ENCODE peak calls at places on chromosome 13, in nine cellular contexts. W, E, C, B, O, N, H, T and Q are unnamed samples.
A peak's percentile ranks its signal among the peaks of the same experiment; 100 is the strongest.

GRCh38 chr13:42544246-42544915 is 29.6 kb upstream of the TNFSF11 start:
- DNase-seq in W (no peak), B (no peak), N (no peak), T (no peak), H (no peak), E (no peak), O (no peak), C (no peak), Q (no peak)

GRCh38 chr13:88068975-88069374 is 397.8 kb downstream of the SLITRK5 start:
- DNase-seq in H (no peak), O (no peak), E (no peak), N (no peak), W (no peak), B (peak; percentile 19), T (no peak), C (no peak), Q (no peak)

GRCh38 chr13:67230774-67231480 is 791 bp upstream of the PCDH9 start:
- DNase-seq in H (no peak), W (peak; percentile 20), O (no peak), T (peak; percentile 55), N (no peak), B (peak; percentile 53), C (peak; percentile 59), E (no peak), Q (peak; percentile 39)

GRCh38 chr13:73481877-73482445 is 423.2 kb downstream of the KLF5 start:
- DNase-seq in N (no peak), W (no peak), C (no peak), B (no peak), E (no peak), O (no peak), H (no peak), T (no peak), Q (no peak)

GRCh38 chr13:43389573-43389972 is 366.2 kb downstream of the DNAJC15 start:
- DNase-seq in N (no peak), B (no peak), C (no peak), H (no peak), E (no peak), T (no peak), O (no peak), W (no peak), Q (no peak)

GRCh38 chr13:28539625-28540286 is 44.8 kb upstream of the FLT1 start:
- DNase-seq in C (no peak), H (no peak), N (no peak), O (no peak), B (no peak), W (no peak), E (no peak), T (no peak), Q (no peak)

GRCh38 chr13:23849670-23850069 is 39.5 kb downstream of the MIPEP start:
- DNase-seq in T (no peak), H (no peak), N (no peak), W (no peak), C (no peak), E (no peak), B (no peak), O (no peak), Q (no peak)

GRCh38 chr13:110287031-110287828 is 19.7 kb downstream of the COL4A1 start:
- DNase-seq in T (no peak), O (no peak), H (no peak), W (no peak), B (no peak), E (no peak), C (no peak), N (no peak), Q (no peak)

GRCh38 chr13:47211106-47211505 is 314.3 kb upstream of the HTR2A start:
- DNase-seq in C (no peak), O (no peak), E (no peak), T (no peak), H (no peak), N (no peak), B (peak; percentile 15), W (no peak), Q (no peak)

GRCh38 chr13:37669845-37670244 is 71.3 kb upstream of the POSTN start:
- DNase-seq in N (no peak), T (no peak), E (no peak), W (no peak), B (no peak), O (no peak), C (no peak), H (no peak), Q (no peak)

GRCh38 chr13:26299168-26299788 is 45.3 kb downstream of the CDK8 start:
- DNase-seq in C (no peak), B (no peak), W (no peak), N (no peak), O (no peak), H (no peak), E (no peak), T (no peak), Q (no peak)

GRCh38 chr13:81987159-81987558 is 1646.2 kb upstream of the SPRY2 start:
- DNase-seq in H (no peak), O (no peak), T (no peak), B (peak; percentile 16), C (no peak), N (no peak), W (no peak), E (no peak), Q (no peak)

GRCh38 chr13:35927554-35927953 is 203.6 kb downstream of the DCLK1 start:
- DNase-seq in T (no peak), E (peak; percentile 52), H (no peak), O (no peak), W (no peak), C (no peak), B (no peak), N (no peak), Q (no peak)

GRCh38 chr13:40168425-40169155 is 497.9 kb downstream of the FOXO1 start:
- DNase-seq in W (no peak), O (no peak), N (no peak), C (no peak), B (no peak), E (no peak), T (no peak), H (no peak), Q (no peak)

GRCh38 chr13:110445722-110446569 is 115.6 kb downstream of the RAB20 start:
- DNase-seq in W (no peak), T (no peak), H (no peak), C (no peak), O (no peak), N (no peak), E (no peak), B (no peak), Q (no peak)

GRCh38 chr13:47216176-47216822 is 319.4 kb upstream of the HTR2A start:
- DNase-seq in T (no peak), O (no peak), E (no peak), W (no peak), H (no peak), B (no peak), N (no peak), C (no peak), Q (no peak)

GRCh38 chr13:34037636-34038325 is 219.8 kb downstream of the RFC3 start:
- DNase-seq in E (no peak), W (no peak), T (no peak), O (no peak), B (no peak), H (no peak), C (no peak), N (no peak), Q (no peak)